ENCODE peak calls at places on chromosome 15, in four cellular contexts. One of them, this sample, is unnamed. For H3K4me1, the result is how much of the 10 kb centered on the place peaks cover.

GRCh38 chr15:34984884-34985630 is 3.0 kb downstream of the ZNF770 start:
- DNase-seq in HepG2: peak
- DNase-seq in A549: no peak
- DNase-seq in prostate gland: no peak
- DNase-seq in this sample: peak

GRCh38 chr15:84991313-84991712 is 9.7 kb downstream of the PDE8A start:
- DNase-seq in HepG2: no peak
- DNase-seq in A549: no peak
- DNase-seq in prostate gland: no peak
- DNase-seq in this sample: no peak

GRCh38 chr15:70353606-70354259 is 256.0 kb upstream of the TLE3 start:
- DNase-seq in HepG2: no peak
- DNase-seq in A549: no peak
- DNase-seq in prostate gland: peak
- DNase-seq in this sample: no peak

GRCh38 chr15:55587321-55588069 is 650 bp downstream of the PYGO1 start:
- DNase-seq in HepG2: peak
- DNase-seq in A549: peak
- DNase-seq in prostate gland: no peak
- DNase-seq in this sample: no peak

GRCh38 chr15:78034495-78035191 is 42.9 kb downstream of the TBC1D2B start:
- DNase-seq in HepG2: no peak
- DNase-seq in A549: no peak
- DNase-seq in prostate gland: peak
- DNase-seq in this sample: peak

GRCh38 chr15:75043509-75044257 is 20.3 kb downstream of the PPCDC start:
- DNase-seq in HepG2: peak
- DNase-seq in A549: peak
- DNase-seq in prostate gland: peak
- DNase-seq in this sample: peak

GRCh38 chr15:40549894-40550293 is 14.9 kb downstream of the CCDC32 start:
- DNase-seq in HepG2: no peak
- DNase-seq in A549: no peak
- DNase-seq in prostate gland: no peak
- DNase-seq in this sample: peak

GRCh38 chr15:47819158-47819557 is 101.9 kb downstream of the SEMA6D start:
- DNase-seq in HepG2: no peak
- DNase-seq in A549: no peak
- DNase-seq in prostate gland: no peak
- DNase-seq in this sample: no peak

GRCh38 chr15:76935620-76936019 is 4.1 kb downstream of the RCN2 start:
- DNase-seq in HepG2: no peak
- DNase-seq in A549: no peak
- DNase-seq in prostate gland: no peak
- DNase-seq in this sample: no peak

GRCh38 chr15:69289312-69290146 is 9.2 kb upstream of the PAQR5 start:
- DNase-seq in HepG2: no peak
- DNase-seq in A549: no peak
- DNase-seq in prostate gland: no peak
- DNase-seq in this sample: no peak

GRCh38 chr15:82710208-82710555 is 507 bp upstream of the AP3B2 start:
- DNase-seq in HepG2: no peak
- DNase-seq in A549: no peak
- DNase-seq in prostate gland: no peak
- DNase-seq in this sample: no peak

GRCh38 chr15:50880221-50880620 is 28.3 kb upstream of the AP4E1 start:
- DNase-seq in HepG2: no peak
- DNase-seq in A549: no peak
- DNase-seq in prostate gland: no peak
- DNase-seq in this sample: no peak

GRCh38 chr15:60916674-60917468 is 312.2 kb downstream of the RORA start:
- DNase-seq in HepG2: peak
- DNase-seq in A549: peak
- DNase-seq in prostate gland: peak
- DNase-seq in this sample: peak

GRCh38 chr15:33188654-33189257 is 5.8 kb downstream of the FMN1 start:
- DNase-seq in HepG2: no peak
- DNase-seq in A549: no peak
- DNase-seq in prostate gland: no peak
- DNase-seq in this sample: no peak

GRCh38 chr15:101242999-101243336 is 8.9 kb downstream of the CHSY1 start:
- DNase-seq in HepG2: no peak
- DNase-seq in A549: no peak
- DNase-seq in prostate gland: no peak
- DNase-seq in this sample: no peak

GRCh38 chr15:72173864-72174550 is 23.6 kb downstream of the GRAMD2A start:
- DNase-seq in HepG2: no peak
- DNase-seq in A549: no peak
- DNase-seq in prostate gland: peak
- DNase-seq in this sample: no peak

GRCh38 chr15:68186671-68187397 is 18.3 kb downstream of the CALML4 start:
- DNase-seq in HepG2: no peak
- DNase-seq in A549: no peak
- DNase-seq in prostate gland: no peak
- DNase-seq in this sample: no peak

GRCh38 chr15:40845511-40846284 is 1.9 kb downstream of the SPINT1 start:
- DNase-seq in HepG2: peak
- DNase-seq in A549: no peak
- DNase-seq in prostate gland: peak
- DNase-seq in this sample: no peak

GRCh38 chr15:26179906-26180305 is 316.8 kb upstream of the ATP10A start:
- DNase-seq in HepG2: peak
- DNase-seq in A549: peak
- DNase-seq in prostate gland: no peak
- DNase-seq in this sample: no peak

GRCh38 chr15:60745469-60745971 is 266.6 kb upstream of the ICE2 start:
- DNase-seq in HepG2: no peak
- DNase-seq in A549: no peak
- DNase-seq in prostate gland: no peak
- DNase-seq in this sample: no peak

GRCh38 chr15:95262866-95263564 is 1031.7 kb downstream of the MCTP2 start:
- DNase-seq in HepG2: no peak
- DNase-seq in A549: no peak
- DNase-seq in prostate gland: no peak
- DNase-seq in this sample: no peak

GRCh38 chr15:51935466-51936118 is 36.0 kb downstream of the LEO1 start:
- DNase-seq in HepG2: no peak
- DNase-seq in A549: no peak
- DNase-seq in prostate gland: no peak
- DNase-seq in this sample: no peak

GRCh38 chr15:69983696-69984265 is 113.9 kb downstream of the TLE3 start:
- DNase-seq in HepG2: no peak
- DNase-seq in A549: peak
- DNase-seq in prostate gland: no peak
- DNase-seq in this sample: no peak

GRCh38 chr15:70627734-70628541 is 135.4 kb downstream of the UACA start:
- DNase-seq in HepG2: no peak
- DNase-seq in A549: no peak
- DNase-seq in prostate gland: no peak
- DNase-seq in this sample: no peak

GRCh38 chr15:52870015-52870414 is 79.9 kb upstream of the ONECUT1 start:
- DNase-seq in HepG2: no peak
- DNase-seq in A549: no peak
- DNase-seq in prostate gland: no peak
- DNase-seq in this sample: no peak

GRCh38 chr15:68366314-68366713 is 65.6 kb downstream of the ITGA11 start:
- DNase-seq in HepG2: no peak
- DNase-seq in A549: no peak
- DNase-seq in prostate gland: no peak
- DNase-seq in this sample: no peak

GRCh38 chr15:58463815-58464697 is 32.3 kb downstream of the LIPC start:
- DNase-seq in HepG2: peak
- DNase-seq in A549: no peak
- DNase-seq in prostate gland: no peak
- DNase-seq in this sample: no peak

GRCh38 chr15:62648954-62649353 is 393.6 kb upstream of the TPM1 start:
- DNase-seq in HepG2: peak
- DNase-seq in A549: peak
- DNase-seq in prostate gland: no peak
- DNase-seq in this sample: no peak

DNA sequence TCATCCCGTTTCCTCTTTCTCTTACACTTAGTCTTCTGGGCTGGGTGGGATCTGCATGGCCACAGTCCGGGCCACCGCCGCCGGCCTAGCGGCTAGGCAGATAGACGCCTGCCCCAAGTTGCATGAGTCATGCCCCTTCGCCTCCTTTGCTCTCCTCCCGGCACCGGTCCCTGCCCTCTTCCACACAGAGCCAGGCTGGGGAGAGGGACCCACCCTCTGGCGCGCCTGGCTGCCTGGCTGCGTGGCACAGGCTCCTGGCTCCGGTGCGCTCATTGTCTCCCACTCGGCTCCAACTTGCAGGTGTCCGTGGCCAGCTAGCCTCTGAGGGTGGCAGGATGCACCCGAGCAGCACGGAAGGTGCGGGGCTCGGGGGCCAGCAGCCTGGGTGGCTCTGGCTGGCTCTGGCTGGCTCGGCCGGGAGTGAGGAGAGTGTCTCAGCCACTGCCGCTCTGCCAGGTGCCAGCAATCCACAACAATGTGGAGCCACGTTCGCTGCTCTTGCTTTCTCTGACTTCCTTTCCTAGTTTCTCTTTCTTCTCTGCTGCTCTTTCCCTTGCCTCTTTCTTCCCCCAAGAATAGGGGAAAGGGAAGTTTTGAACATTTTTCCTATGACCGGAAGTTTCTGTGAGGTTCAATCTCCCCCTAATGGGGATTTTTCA is 22.4 kb upstream of the MTHFS start:
- DNase-seq in HepG2: no peak
- DNase-seq in A549: no peak
- DNase-seq in prostate gland: no peak
- DNase-seq in this sample: no peak
- TF ChIP-seq POLR2A in HepG2: no peak
- TF ChIP-seq POLR2A in A549: no peak
- TF ChIP-seq POLR2A in prostate gland: no peak
- TF ChIP-seq POLR2A in this sample: no peak

DNA sequence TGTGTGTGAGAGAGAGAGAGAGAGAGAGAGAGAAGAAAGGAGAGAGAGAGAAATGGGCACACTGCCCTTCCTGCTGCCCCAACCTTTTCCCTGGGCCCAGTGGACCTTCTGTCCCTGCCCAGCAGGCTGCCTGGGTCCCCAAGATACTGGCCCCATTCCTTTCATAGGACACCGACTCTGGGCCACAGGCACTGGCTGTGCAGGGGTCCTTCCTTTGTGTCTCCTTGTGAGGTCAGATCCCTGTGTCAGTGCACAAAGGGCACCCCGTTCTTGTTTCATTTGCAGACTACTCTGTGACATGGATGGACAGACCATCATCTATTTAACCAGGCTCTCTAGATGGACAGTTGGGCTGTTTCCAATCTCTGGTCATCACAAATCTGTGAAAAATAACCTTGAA is 21.3 kb upstream of the KLF13 start:
- DNase-seq in HepG2: no peak
- DNase-seq in A549: no peak
- DNase-seq in prostate gland: no peak
- DNase-seq in this sample: no peak
- H3K4me1 ChIP-seq in HepG2: half or more
- H3K4me1 ChIP-seq in A549: under half
- H3K4me1 ChIP-seq in prostate gland: under half
- H3K4me1 ChIP-seq in this sample: under half

GRCh38 chr15:31964586-31965307 is 65.6 kb upstream of the CHRNA7 start:
- DNase-seq in HepG2: no peak
- DNase-seq in A549: no peak
- DNase-seq in prostate gland: no peak
- DNase-seq in this sample: no peak
- TF ChIP-seq CTCF in HepG2: no peak
- TF ChIP-seq CTCF in A549: peak
- TF ChIP-seq CTCF in prostate gland: no peak
- TF ChIP-seq CTCF in this sample: no peak

GRCh38 chr15:56733131-56734012 is at the start of gene ZNF280D:
- DNase-seq in HepG2: peak
- DNase-seq in A549: peak
- DNase-seq in prostate gland: peak
- DNase-seq in this sample: peak
- TF ChIP-seq POLR2A in HepG2: peak
- TF ChIP-seq POLR2A in A549: peak
- TF ChIP-seq POLR2A in prostate gland: peak
- TF ChIP-seq POLR2A in this sample: peak

DNA sequence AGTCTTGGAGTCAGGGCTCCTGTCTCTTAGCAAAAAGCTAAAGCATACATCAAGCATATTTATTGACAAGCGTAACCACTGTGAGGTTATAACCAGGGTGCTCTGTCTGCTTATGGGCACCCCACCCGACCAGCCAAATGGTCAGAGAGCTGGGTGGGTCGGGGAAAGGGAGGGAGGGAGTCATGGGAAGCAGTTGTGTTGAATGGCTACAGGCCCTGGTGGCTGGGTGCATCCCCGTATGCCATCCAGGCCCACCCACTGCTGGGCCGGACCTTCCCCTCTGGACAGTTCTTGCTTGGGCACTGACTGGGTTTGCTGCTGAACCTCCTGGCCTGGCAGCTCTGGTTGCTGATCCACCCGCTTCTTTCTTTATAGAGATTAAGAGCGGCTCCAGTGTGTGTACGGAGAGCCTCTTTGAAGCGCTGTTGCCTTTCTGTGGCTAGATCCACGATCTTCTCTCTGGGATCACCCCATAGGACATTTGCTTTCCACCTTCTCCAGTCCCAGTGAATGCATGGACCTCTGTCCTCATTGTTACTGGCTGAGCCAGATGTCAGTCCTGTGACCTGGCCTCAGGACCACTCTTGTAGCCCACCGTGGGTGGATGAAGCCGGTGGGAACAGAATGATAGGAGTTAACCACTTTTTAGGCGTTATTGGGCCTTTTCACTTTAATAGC is 59.6 kb downstream of the SMAD3 start:
- DNase-seq in HepG2: no peak
- DNase-seq in A549: peak
- DNase-seq in prostate gland: no peak
- DNase-seq in this sample: no peak
- H3K4me1 ChIP-seq in HepG2: half or more
- H3K4me1 ChIP-seq in A549: half or more
- H3K4me1 ChIP-seq in prostate gland: under half
- H3K4me1 ChIP-seq in this sample: under half

DNA sequence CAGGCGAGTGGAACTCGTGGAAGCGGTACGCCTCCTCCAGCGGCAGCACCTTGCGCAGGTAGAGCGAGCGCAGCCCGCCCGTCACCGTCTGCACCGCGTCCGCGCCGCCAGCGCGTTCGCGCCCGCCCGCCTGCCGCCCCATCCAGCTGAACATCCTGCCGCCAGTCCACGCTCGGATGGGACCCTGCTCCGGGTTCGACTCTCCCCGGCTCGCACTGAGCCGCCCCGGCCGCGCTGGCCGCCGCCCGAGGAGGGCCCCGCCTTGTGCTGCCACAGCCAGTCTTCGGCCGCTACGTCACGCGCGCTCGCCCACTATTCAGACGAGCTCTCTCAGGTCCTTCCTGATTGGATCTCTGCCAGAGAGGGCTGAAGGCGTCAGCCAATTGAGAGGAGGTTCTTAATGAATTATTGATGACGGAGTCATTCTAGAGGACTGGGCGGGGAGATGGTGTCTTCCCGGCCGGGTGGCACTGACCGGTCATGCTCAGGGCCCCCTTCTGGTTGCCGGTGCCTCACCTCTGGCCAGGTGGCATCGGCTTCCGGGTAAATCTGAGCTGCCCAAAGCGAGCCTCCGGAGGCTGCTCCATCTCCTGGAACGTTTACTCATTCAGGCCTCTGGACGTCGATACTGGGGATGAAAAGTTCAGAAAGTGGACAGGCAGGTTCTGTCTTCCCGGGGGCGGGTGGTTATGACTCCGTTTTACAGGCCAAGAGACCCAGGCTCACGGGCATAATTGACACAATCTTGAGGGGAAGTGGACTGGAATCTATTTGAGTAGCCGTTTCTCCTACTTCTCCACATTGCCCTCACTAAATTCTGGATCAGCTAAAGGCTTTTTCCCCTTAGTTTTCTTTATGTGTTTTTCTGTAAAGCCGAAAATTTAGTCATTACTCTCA is at the start of gene EHD4:
- DNase-seq in HepG2: peak
- DNase-seq in A549: peak
- DNase-seq in prostate gland: peak
- DNase-seq in this sample: peak
- TF ChIP-seq CTCF in HepG2: peak
- TF ChIP-seq CTCF in A549: peak
- TF ChIP-seq CTCF in prostate gland: no peak
- TF ChIP-seq CTCF in this sample: peak

This sample was measured in right lobe of liver.